ENCODE peak calls at places on chromosome 10, in seven cellular contexts. D, T, X, A, W, J and K are unnamed samples.

GRCh38 chr10:17859492-17860156 is 50.5 kb downstream of the MRC1 start:
- DNase-seq in X (no peak), A (no peak), W (no peak), J (no peak), D (no peak), T (no peak), K (no peak)

GRCh38 chr10:44752451-44753441 is 158.4 kb upstream of the TMEM72 start:
- DNase-seq in T (no peak), A (no peak), J (no peak), X (no peak), W (no peak), D (no peak), K (peak; percentile 51)

GRCh38 chr10:43891241-43891640 is 242.6 kb upstream of the ZNF32 start:
- DNase-seq in A (no peak), J (no peak), T (no peak), X (no peak), W (no peak), D (no peak), K (no peak)

GRCh38 chr10:15433850-15434537 is 62.9 kb upstream of the FAM171A1 start:
- DNase-seq in W (no peak), X (peak; percentile 30), J (peak; percentile 58), T (peak; percentile 38), D (peak; percentile 83), A (no peak), K (no peak)

GRCh38 chr10:116720241-116721047 is 21.9 kb downstream of the HSPA12A start:
- DNase-seq in J (no peak), A (no peak), D (no peak), W (no peak), T (no peak), X (peak; percentile 10), K (no peak)

GRCh38 chr10:6133331-6134098 is 44.7 kb downstream of the RBM17 start:
- DNase-seq in X (no peak), J (peak; percentile 19), A (no peak), D (no peak), W (no peak), T (no peak), K (no peak)

GRCh38 chr10:29317027-29317420 is 28.2 kb downstream of the LYZL1 start:
- DNase-seq in W (no peak), T (no peak), D (no peak), J (no peak), A (no peak), X (no peak), K (no peak)

GRCh38 chr10:27330074-27330473 is 89.5 kb upstream of the ACBD5 start:
- DNase-seq in D (no peak), A (no peak), T (no peak), J (peak; percentile 39), X (no peak), W (no peak), K (no peak)

GRCh38 chr10:31013331-31013730 is 18.3 kb downstream of the ZNF438 start:
- DNase-seq in J (no peak), W (no peak), T (no peak), D (no peak), X (no peak), A (no peak), K (no peak)

GRCh38 chr10:44995914-44996633 is 4.6 kb upstream of the ZNF22 start:
- DNase-seq in X (peak; percentile 94), D (no peak), J (no peak), A (no peak), W (no peak), T (no peak), K (no peak)

GRCh38 chr10:100100651-100101525 is 19.2 kb upstream of the CPN1 start:
- DNase-seq in T (peak; percentile 29), A (no peak), D (no peak), W (no peak), J (no peak), X (peak; percentile 76), K (peak; percentile 50)

GRCh38 chr10:26797340-26797739 is 63.4 kb downstream of the ABI1 start:
- DNase-seq in W (no peak), J (no peak), X (no peak), D (peak; percentile 21), T (no peak), A (no peak), K (no peak)

GRCh38 chr10:35822316-35822715 is 180.2 kb upstream of the FZD8 start:
- DNase-seq in A (peak; percentile 31), T (no peak), X (peak; percentile 3), W (no peak), J (no peak), D (no peak), K (no peak)
- TF ChIP-seq CTCF in A (peak; percentile 61), T (no peak), X (no peak), W (no peak), J (no peak), D (no peak), K (no peak)

DNA sequence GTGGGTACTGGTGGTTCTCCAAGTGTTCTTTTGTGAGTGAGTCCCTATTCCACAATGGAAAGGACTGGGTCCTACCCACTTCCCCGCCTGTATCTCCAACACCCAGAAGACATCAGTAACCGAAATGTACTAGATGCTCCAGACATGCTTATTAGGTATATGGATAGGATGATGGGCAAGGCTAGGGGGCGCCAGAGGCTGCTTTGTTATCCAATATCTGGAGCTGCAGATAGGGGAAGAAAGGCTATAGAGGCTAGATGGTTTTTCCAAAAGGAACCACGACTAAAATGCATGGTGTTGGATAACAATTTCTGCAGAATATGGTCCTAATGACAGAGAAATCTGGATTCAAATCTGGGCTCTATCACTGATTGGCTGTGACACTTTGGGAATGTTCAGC is 56.2 kb upstream of the TM9SF3 start:
- DNase-seq in A (peak; percentile 13), X (peak; percentile 54), J (peak; percentile 31), D (peak; percentile 78), W (no peak), T (peak; percentile 31), K (peak; percentile 28)
- TF ChIP-seq SIN3A in A (no peak), X (no peak), J (no peak), D (no peak), W (no peak), T (no peak), K (no peak)

GRCh38 chr10:103120977-103121735 is 71.9 kb downstream of the NT5C2 start:
- DNase-seq in W (no peak), D (no peak), T (no peak), X (peak; percentile 92), J (no peak), A (no peak), K (no peak)

GRCh38 chr10:103127241-103127640 is 65.8 kb downstream of the NT5C2 start:
- DNase-seq in J (peak; percentile 37), W (no peak), T (no peak), A (no peak), X (no peak), D (no peak), K (no peak)

GRCh38 chr10:103124420-103125096 is 68.5 kb downstream of the NT5C2 start:
- DNase-seq in J (no peak), W (no peak), D (no peak), A (no peak), X (no peak), T (no peak), K (no peak)

GRCh38 chr10:103123282-103124033 is 69.6 kb downstream of the NT5C2 start:
- DNase-seq in T (no peak), D (no peak), J (no peak), A (no peak), X (no peak), W (no peak), K (no peak)

DNA sequence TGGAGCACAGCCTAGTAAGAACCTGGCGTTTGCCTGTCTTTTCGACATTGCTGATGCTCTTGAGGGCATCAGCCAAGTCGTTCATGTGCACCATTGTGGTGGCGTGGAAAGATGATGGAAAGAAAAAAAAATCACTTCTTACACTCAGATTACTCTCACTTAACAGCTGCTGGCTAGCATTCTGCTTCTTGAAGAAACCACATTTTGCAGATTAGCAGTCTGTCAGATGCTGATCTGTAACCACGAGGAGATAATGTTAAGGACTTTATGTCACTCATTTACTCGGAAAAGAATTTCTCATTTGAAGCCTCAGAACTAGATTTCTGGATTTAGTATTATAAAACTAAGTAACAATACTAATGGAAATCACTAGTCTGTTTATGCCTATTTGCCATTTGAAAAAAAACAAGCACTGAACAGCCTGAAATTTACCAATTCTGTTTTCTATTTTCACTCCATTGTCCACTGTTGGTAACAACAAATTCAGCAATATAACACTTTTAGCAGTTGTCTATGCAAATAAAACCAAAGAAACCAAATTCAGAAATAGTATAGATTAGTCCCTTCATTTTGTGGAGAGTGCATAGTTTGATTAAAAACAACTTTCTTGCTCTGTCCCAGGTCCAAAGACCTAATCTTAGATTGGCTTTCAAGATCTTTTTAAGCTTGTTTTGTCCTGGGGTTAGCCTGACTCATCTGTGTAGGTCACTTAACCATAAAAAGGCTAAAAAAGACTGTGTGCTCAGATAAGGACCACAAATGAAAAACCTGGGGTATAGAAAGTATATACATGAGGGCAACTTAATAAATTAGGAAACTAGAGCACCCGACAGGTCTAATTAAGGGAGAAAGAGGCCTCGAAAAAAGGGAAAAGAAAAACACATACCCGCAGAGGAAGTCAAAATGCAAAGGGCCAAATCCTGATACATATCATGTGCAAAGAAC is 67.5 kb downstream of the NT5C2 start:
- DNase-seq in T (no peak), A (no peak), J (no peak), D (peak; percentile 33), W (peak; percentile 87), X (no peak), K (no peak)
- H3K27ac ChIP-seq in T (no peak overlapping the region), A (no peak overlapping the region), J (no peak overlapping the region), D (peak overlapping the region; percentile 29), W (peak overlapping the region; percentile 67), X (peak overlapping the region; percentile 17), K (no peak overlapping the region)

GRCh38 chr10:23079700-23080099 is 15.7 kb upstream of the MSRB2 start:
- DNase-seq in D (no peak), W (no peak), X (no peak), T (no peak), J (no peak), A (no peak), K (no peak)

GRCh38 chr10:23078114-23078513 is 17.3 kb upstream of the MSRB2 start:
- DNase-seq in D (no peak), W (no peak), T (no peak), A (no peak), X (no peak), J (no peak), K (no peak)

GRCh38 chr10:23081156-23081833 is 14.1 kb upstream of the MSRB2 start:
- DNase-seq in J (peak; percentile 46), A (no peak), D (no peak), T (no peak), W (no peak), X (no peak), K (no peak)

GRCh38 chr10:23080211-23080724 is 15.1 kb upstream of the MSRB2 start:
- DNase-seq in X (no peak), T (no peak), A (no peak), J (no peak), W (no peak), D (no peak), K (no peak)

GRCh38 chr10:23081891-23082290 is 13.5 kb upstream of the MSRB2 start:
- DNase-seq in T (peak; percentile 41), X (peak; percentile 23), A (no peak), J (no peak), D (peak; percentile 52), W (no peak), K (no peak)
- TF ChIP-seq CTCF in T (peak; percentile 64), X (peak; percentile 40), A (no peak), J (peak; percentile 29), D (peak; percentile 55), W (peak; percentile 37), K (peak; percentile 48)

GRCh38 chr10:101550965-101551364 is 37.1 kb downstream of the POLL start:
- DNase-seq in A (no peak), J (no peak), X (no peak), W (no peak), T (no peak), D (no peak), K (no peak)
- TF ChIP-seq SIN3A in A (no peak), J (no peak), X (no peak), W (no peak), T (no peak), D (no peak), K (no peak)